ENCODE peak calls at places on chromosomes 4 and X, in nine cellular contexts. H is upper lobe of right lung; E is fibroblast of lung; I is OCI-LY7; N is heart right ventricle; F is heart left ventricle; A is colonic mucosa; R is CD8-positive, alpha-beta T cell; V is sigmoid colon. Y is an unnamed sample. For H3K9me3 and H3K36me3, the result is how much of the 10 kb centered on the place peaks cover.

GRCh38 chrX:7191681-7192110 is 43.7 kb upstream of the PUDP start:
- DNase-seq in H (no peak), R (no peak), I (peak), V (no peak), N (no peak), F (no peak), A (no peak), E (no peak), Y (no peak)

GRCh38 chrX:1500701-1501624 is 36.0 kb downstream of the P2RY8 start:
- DNase-seq in F (no peak), V (no peak), H (peak), A (no peak), R (no peak), N (no peak), I (peak), E (no peak), Y (no peak)

GRCh38 chr4:7107166-7107905 is 39.5 kb upstream of the GRPEL1 start:
- DNase-seq in N (no peak), F (no peak), A (no peak), R (no peak), E (no peak), I (no peak), H (peak), V (no peak), Y (no peak)

GRCh38 chr4:88291003-88291402 is 6.6 kb upstream of the PPM1K start:
- DNase-seq in A (no peak), V (no peak), I (no peak), R (no peak), H (no peak), N (peak), E (peak), F (no peak), Y (no peak)

GRCh38 chrX:44459501-44459900 is 83.2 kb downstream of the FUNDC1 start:
- DNase-seq in E (peak), F (no peak), V (no peak), I (no peak), N (no peak), H (no peak), A (no peak), R (no peak), Y (no peak)

GRCh38 chr4:180913750-180914149 is 1329.5 kb upstream of the TENM3 start:
- DNase-seq in V (no peak), E (peak), R (no peak), N (no peak), I (no peak), F (no peak), A (no peak), H (no peak), Y (no peak)

GRCh38 chrX:23287191-23287764 is 47.4 kb upstream of the PTCHD1 start:
- DNase-seq in I (no peak), E (no peak), H (no peak), V (no peak), A (no peak), R (no peak), F (no peak), N (no peak), Y (no peak)

GRCh38 chr4:168612435-168613139 is 115.7 kb downstream of the PALLD start:
- DNase-seq in E (peak), A (no peak), N (no peak), F (no peak), R (no peak), V (no peak), H (no peak), I (no peak), Y (no peak)

GRCh38 chr4:90842960-90843359 is 715.8 kb downstream of the CCSER1 start:
- DNase-seq in E (no peak), R (no peak), N (no peak), A (no peak), I (no peak), F (no peak), H (no peak), V (no peak), Y (no peak)

GRCh38 chr4:157225096-157225495 is 4.6 kb downstream of the GRIA2 start:
- DNase-seq in A (no peak), N (no peak), R (no peak), E (no peak), I (no peak), V (no peak), H (no peak), F (no peak), Y (no peak)

GRCh38 chr4:76947369-76947768 is 2.2 kb upstream of the SEPTIN11 start:
- DNase-seq in N (no peak), I (no peak), R (no peak), H (no peak), F (no peak), V (no peak), A (no peak), E (no peak), Y (no peak)

GRCh38 chr4:148704291-148704690 is 262.1 kb upstream of the NR3C2 start:
- DNase-seq in N (no peak), H (no peak), A (no peak), I (no peak), V (no peak), E (no peak), F (no peak), R (no peak), Y (no peak)

GRCh38 chrX:43860646-43861370 is 21.4 kb downstream of the MAOB start:
- DNase-seq in E (peak), H (no peak), F (no peak), V (no peak), R (no peak), A (no peak), I (no peak), N (peak), Y (no peak)

GRCh38 chr4:29320947-29321583 is 1399.1 kb upstream of the PCDH7 start:
- DNase-seq in R (no peak), V (no peak), E (no peak), I (no peak), H (no peak), N (no peak), A (no peak), F (no peak), Y (no peak)

GRCh38 chr4:29326816-29327215 is 1393.4 kb upstream of the PCDH7 start:
- DNase-seq in V (no peak), N (no peak), F (no peak), R (no peak), A (no peak), H (no peak), E (peak), I (no peak), Y (no peak)

DNA sequence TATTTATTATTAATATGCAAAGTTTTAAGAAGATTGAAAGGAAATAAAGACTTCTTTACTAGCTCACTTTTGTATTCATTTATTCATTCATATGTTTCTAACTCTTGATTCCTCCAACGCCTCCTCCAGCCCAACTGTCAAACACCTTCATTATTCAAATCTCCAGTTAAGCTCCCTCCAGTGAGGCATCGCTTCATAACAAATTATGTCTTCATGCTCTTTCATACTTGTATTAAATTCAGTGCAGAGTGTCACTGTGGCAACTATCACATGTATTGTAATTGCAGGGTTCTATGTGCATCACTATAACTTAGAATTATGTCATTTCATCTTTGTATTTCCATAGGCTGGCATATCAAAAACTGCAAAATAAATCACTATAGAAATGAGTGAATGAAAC is 1394.2 kb upstream of the PCDH7 start:
- DNase-seq in N (no peak), V (no peak), E (no peak), I (no peak), A (no peak), F (no peak), H (no peak), R (no peak), Y (no peak)
- H3K9me3 ChIP-seq in N (under half), V (under half), E (under half), I (under half), A (under half), F (under half), H (under half), R (under half), Y (under half)

GRCh38 chr4:25872851-25873631 is 10.3 kb upstream of the SEL1L3 start:
- DNase-seq in R (no peak), V (no peak), F (no peak), E (no peak), N (no peak), A (no peak), H (no peak), I (peak), Y (no peak)

GRCh38 chr4:25875281-25875745 is 12.5 kb upstream of the SEL1L3 start:
- DNase-seq in F (no peak), I (peak), R (no peak), V (no peak), N (no peak), A (no peak), H (no peak), E (no peak), Y (no peak)

GRCh38 chr4:25878676-25879075 is 15.9 kb upstream of the SEL1L3 start:
- DNase-seq in V (no peak), H (no peak), E (no peak), N (no peak), F (no peak), I (peak), A (no peak), R (no peak), Y (no peak)

GRCh38 chr4:25873632-25874129 is 10.9 kb upstream of the SEL1L3 start:
- DNase-seq in R (no peak), H (no peak), A (no peak), E (no peak), I (no peak), V (no peak), N (no peak), F (no peak), Y (no peak)

GRCh38 chr4:25874641-25875040 is 11.9 kb upstream of the SEL1L3 start:
- DNase-seq in V (no peak), R (no peak), H (no peak), A (no peak), E (no peak), I (peak), N (no peak), F (no peak), Y (no peak)
- H3K4me3 ChIP-seq in V (no peak), R (no peak), H (no peak), A (no peak), E (no peak), I (peak), N (no peak), F (no peak), Y (no peak)

GRCh38 chrX:47209508-47210238 is 8.8 kb upstream of the CDK16 start:
- DNase-seq in V (no peak), E (no peak), A (no peak), N (no peak), I (no peak), R (no peak), H (no peak), F (peak), Y (no peak)

GRCh38 chrX:47215291-47215900 is 3.1 kb upstream of the CDK16 start:
- DNase-seq in F (no peak), A (no peak), R (no peak), E (no peak), N (no peak), H (no peak), I (no peak), V (no peak), Y (no peak)

GRCh38 chrX:47210661-47211425 is 7.6 kb upstream of the CDK16 start:
- DNase-seq in H (no peak), A (no peak), E (no peak), F (no peak), R (no peak), V (no peak), I (no peak), N (no peak), Y (no peak)

GRCh38 chrX:47214435-47215077 is 3.9 kb upstream of the CDK16 start:
- DNase-seq in I (no peak), H (no peak), F (no peak), N (no peak), A (no peak), R (no peak), E (no peak), V (no peak), Y (no peak)

DNA sequence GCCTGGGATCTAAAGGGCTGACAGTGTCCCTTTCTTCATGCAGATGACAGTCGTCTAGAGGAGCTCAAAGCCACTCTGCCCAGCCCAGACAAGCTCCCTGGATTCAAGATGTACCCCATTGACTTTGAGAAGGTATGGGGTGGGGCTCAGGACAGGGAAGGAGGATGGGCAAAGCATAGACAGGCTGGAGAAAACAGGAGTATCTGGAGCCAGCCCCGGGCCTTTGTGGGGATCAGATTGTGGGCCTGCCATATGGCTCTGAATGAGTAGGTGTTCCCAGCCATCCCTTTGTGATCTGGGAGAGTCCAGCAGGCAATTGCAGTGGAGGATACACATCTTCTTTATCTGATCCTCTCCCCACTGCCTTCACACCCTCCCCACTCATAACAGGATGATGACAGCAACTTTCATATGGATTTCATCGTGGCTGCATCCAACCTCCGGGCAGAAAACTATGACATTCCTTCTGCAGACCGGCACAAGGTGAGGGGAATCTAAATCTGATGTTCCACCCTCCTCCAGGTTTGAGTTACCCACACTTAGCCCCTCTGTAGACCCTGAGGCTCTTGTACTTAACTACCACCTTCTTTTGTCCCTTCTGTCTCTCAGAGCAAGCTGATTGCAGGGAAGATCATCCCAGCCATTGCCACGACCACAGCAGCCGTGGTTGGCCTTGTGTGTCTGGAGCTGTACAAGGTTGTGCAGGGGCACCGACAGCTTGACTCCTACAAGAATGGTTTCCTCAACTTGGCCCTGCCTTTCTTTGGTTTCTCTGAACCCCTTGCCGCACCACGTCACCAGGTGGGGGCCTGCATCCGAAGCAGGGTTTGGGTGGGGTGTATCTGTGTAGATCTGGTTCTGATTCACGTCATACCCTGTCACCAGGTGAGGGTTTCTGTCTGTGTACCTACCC is 5.8 kb upstream of the CDK16 start:
- DNase-seq in F (no peak), R (no peak), E (no peak), H (no peak), N (no peak), I (no peak), A (no peak), V (peak), Y (no peak)
- H3K36me3 ChIP-seq in F (half or more), R (under half), E (under half), H (half or more), N (under half), I (half or more), A (under half), V (half or more), Y (under half)

GRCh38 chr4:176789955-176790354 is 2.8 kb downstream of the VEGFC start:
- DNase-seq in N (peak), I (peak), R (no peak), V (no peak), H (no peak), A (no peak), F (no peak), E (peak), Y (no peak)

GRCh38 chr4:176784816-176785215 is 7.9 kb downstream of the VEGFC start:
- DNase-seq in E (no peak), N (no peak), I (no peak), V (no peak), A (no peak), R (no peak), H (no peak), F (no peak), Y (no peak)

GRCh38 chr4:176788971-176789370 is 3.8 kb downstream of the VEGFC start:
- DNase-seq in R (no peak), N (no peak), I (no peak), H (no peak), V (no peak), A (no peak), F (no peak), E (no peak), Y (no peak)

GRCh38 chr4:176790398-176790797 is 2.3 kb downstream of the VEGFC start:
- DNase-seq in A (no peak), I (no peak), N (no peak), R (no peak), F (no peak), V (no peak), E (no peak), H (no peak), Y (no peak)

GRCh38 chr4:176788248-176788647 is 4.5 kb downstream of the VEGFC start:
- DNase-seq in N (no peak), V (no peak), H (no peak), R (no peak), F (no peak), E (no peak), A (no peak), I (no peak), Y (no peak)
- H3K9me3 ChIP-seq in N (under half), V (under half), H (under half), R (under half), F (under half), E (under half), A (under half), I (under half), Y (under half)

GRCh38 chr4:87120411-87121162 is 99.8 kb downstream of the KLHL8 start:
- DNase-seq in A (peak), R (no peak), F (peak), I (no peak), N (peak), H (no peak), E (peak), V (peak), Y (peak)

GRCh38 chr4:87123241-87123640 is 97.2 kb downstream of the KLHL8 start:
- DNase-seq in A (no peak), N (no peak), I (no peak), V (no peak), H (no peak), R (no peak), F (no peak), E (no peak), Y (no peak)

GRCh38 chr4:87122252-87122651 is 98.2 kb downstream of the KLHL8 start:
- DNase-seq in N (no peak), I (no peak), A (no peak), F (no peak), V (peak), R (no peak), H (no peak), E (no peak), Y (no peak)

GRCh38 chr4:87119965-87120364 is 100.5 kb downstream of the KLHL8 start:
- DNase-seq in I (no peak), N (no peak), H (no peak), V (no peak), A (no peak), E (no peak), R (no peak), F (no peak), Y (no peak)

DNA sequence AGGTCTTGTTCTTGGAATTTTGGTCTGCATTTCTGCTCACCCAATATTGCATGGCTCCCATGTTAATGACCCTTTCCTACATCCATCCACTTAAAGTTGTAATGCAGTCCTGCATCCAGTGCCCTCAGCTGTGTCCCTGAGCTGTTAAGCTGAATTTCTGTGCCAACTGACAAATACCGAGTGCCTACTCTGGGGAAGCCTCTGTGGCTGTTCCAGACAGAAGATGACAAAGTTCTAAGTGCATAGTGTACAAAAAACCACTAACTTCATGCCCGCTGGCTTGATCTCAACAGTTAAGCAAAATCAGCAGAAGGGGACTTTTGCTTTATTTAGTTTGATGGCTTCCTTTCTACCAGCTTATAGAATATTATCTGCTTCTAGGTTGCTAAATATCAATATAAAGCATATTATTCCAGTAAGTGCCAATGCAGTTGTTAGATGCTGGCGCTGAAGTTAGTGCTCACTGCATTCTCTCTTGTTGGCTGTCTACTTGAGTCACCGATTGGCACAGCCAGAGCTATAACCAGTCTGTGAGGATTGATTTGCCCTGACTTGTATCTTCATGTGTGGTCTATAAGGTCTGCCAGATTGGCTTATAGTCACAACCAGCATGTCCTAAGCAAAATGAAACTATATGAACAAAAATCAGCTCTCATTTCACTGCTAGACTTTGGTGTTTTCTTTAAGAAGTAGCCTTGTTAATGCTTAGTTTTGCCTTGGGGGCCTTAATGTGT is 98.9 kb downstream of the KLHL8 start:
- DNase-seq in I (no peak), F (no peak), V (no peak), R (no peak), H (no peak), A (no peak), N (no peak), E (peak), Y (no peak)
- H3K4me3 ChIP-seq in I (no peak), F (no peak), V (no peak), R (no peak), H (no peak), A (no peak), N (no peak), E (no peak), Y (no peak)

GRCh38 chrX:107656965-107657364 is 28.7 kb downstream of the PRPS1 start:
- DNase-seq in I (no peak), H (no peak), A (no peak), E (no peak), F (no peak), N (no peak), R (no peak), V (no peak), Y (no peak)
- H3K36me3 ChIP-seq in I (under half), H (under half), A (under half), E (under half), F (under half), N (under half), R (under half), V (under half), Y (under half)

GRCh38 chr4:101008503-101008902 is 338.8 kb downstream of the PPP3CA start:
- DNase-seq in V (no peak), A (no peak), F (no peak), I (no peak), E (no peak), R (no peak), N (no peak), H (no peak), Y (no peak)
- H3K9me3 ChIP-seq in V (under half), A (under half), F (under half), I (under half), E (under half), R (under half), N (under half), H (under half), Y (under half)

Y was measured in testis.